ENCODE peak calls at places on chromosomes 13 and 19, in six cellular contexts. A, E, J, T, D and U are unnamed samples. For H3K4me1, the result is how much of the 10 kb centered on the place peaks cover.

GRCh38 chr13:99434258-99434788 is 66.9 kb upstream of the TM9SF2 start:
- DNase-seq in A (peak), E (no peak), J (no peak), T (peak), D (peak), U (no peak)

GRCh38 chr19:42683917-42684513 is 56.3 kb downstream of the PSG3 start:
- DNase-seq in A (no peak), E (peak), J (no peak), T (peak), D (no peak), U (no peak)

GRCh38 chr19:2235396-2236284 is 489 bp downstream of the PLEKHJ1 start:
- DNase-seq in A (no peak), E (peak), J (peak), T (peak), D (peak), U (peak)

GRCh38 chr13:76043882-76044281 is 407.8 kb downstream of the LMO7 start:
- DNase-seq in A (no peak), E (no peak), J (no peak), T (no peak), D (no peak), U (no peak)

GRCh38 chr13:86862137-86862536 is 809.0 kb upstream of the SLITRK5 start:
- DNase-seq in A (no peak), E (no peak), J (no peak), T (no peak), D (no peak), U (no peak)

GRCh38 chr19:6011794-6012193 is 33.9 kb upstream of the RANBP3 start:
- DNase-seq in A (no peak), E (no peak), J (no peak), T (no peak), D (no peak), U (no peak)

GRCh38 chr13:35354882-35355281 is 121.6 kb downstream of the MAB21L1 start:
- DNase-seq in A (no peak), E (no peak), J (no peak), T (no peak), D (no peak), U (no peak)

GRCh38 chr13:91359071-91359470 is 11.6 kb downstream of the MIR17HG start:
- DNase-seq in A (no peak), E (no peak), J (no peak), T (no peak), D (no peak), U (no peak)

GRCh38 chr13:33110713-33111413 is 94.6 kb downstream of the KL start:
- DNase-seq in A (no peak), E (no peak), J (no peak), T (peak), D (no peak), U (peak)

GRCh38 chr13:95298971-95299627 is 2.2 kb downstream of the ABCC4 start:
- DNase-seq in A (no peak), E (no peak), J (no peak), T (no peak), D (no peak), U (no peak)

GRCh38 chr19:801861-802496 is 4.7 kb downstream of the PTBP1 start:
- DNase-seq in A (no peak), E (no peak), J (no peak), T (peak), D (peak), U (no peak)

GRCh38 chr13:105665284-105665683 is 870.2 kb downstream of the EFNB2 start:
- DNase-seq in A (no peak), E (no peak), J (no peak), T (no peak), D (no peak), U (no peak)

GRCh38 chr19:36008336-36008978 is at the start of gene SYNE4:
- DNase-seq in A (no peak), E (no peak), J (peak), T (no peak), D (peak), U (peak)

GRCh38 chr19:9801976-9802375 is 16.9 kb downstream of the FBXL12 start:
- DNase-seq in A (no peak), E (peak), J (no peak), T (no peak), D (no peak), U (no peak)

GRCh38 chr19:7638802-7639465 is 2.0 kb downstream of the STXBP2 start:
- DNase-seq in A (no peak), E (no peak), J (no peak), T (no peak), D (no peak), U (no peak)

GRCh38 chr13:113091891-113092775 is 13.5 kb upstream of the F7 start:
- DNase-seq in A (no peak), E (no peak), J (no peak), T (no peak), D (no peak), U (no peak)

DNA sequence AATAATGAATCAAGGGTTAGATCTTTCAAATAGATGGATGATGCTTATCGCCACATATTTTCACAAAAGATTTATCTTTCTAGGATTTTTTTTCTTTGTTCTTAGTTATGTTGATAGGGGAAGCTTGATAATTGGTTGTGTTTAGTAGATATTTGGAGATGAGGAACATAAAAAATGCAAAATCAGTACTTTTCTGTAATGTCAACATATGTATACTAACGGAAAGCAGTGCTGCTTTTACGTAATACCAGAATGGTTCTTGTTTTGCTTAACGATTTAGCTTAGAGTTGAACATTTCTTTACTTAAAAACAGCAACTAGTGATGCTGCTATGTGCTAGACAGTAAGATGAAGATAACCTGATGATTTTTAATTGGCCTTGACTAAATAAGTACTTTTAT is 3.0 kb downstream of the ZMYM2 start:
- DNase-seq in A (no peak), E (no peak), J (no peak), T (no peak), D (no peak), U (no peak)
- H3K4me1 ChIP-seq in A (under half), E (under half), J (half or more), T (under half), D (under half), U (under half)

GRCh38 chr19:13960863-13961784 is 8.8 kb downstream of the DCAF15 start:
- DNase-seq in A (no peak), E (peak), J (no peak), T (no peak), D (no peak), U (no peak)

GRCh38 chr19:13959141-13959961 is 7.0 kb downstream of the DCAF15 start:
- DNase-seq in A (no peak), E (no peak), J (no peak), T (no peak), D (no peak), U (no peak)

GRCh38 chr19:13958043-13958442 is 5.7 kb downstream of the DCAF15 start:
- DNase-seq in A (no peak), E (no peak), J (no peak), T (no peak), D (no peak), U (no peak)

GRCh38 chr19:13961826-13962737 is 9.8 kb downstream of the DCAF15 start:
- DNase-seq in A (no peak), E (peak), J (no peak), T (no peak), D (no peak), U (no peak)

GRCh38 chr19:13959962-13960862 is 7.9 kb downstream of the DCAF15 start:
- DNase-seq in A (peak), E (peak), J (no peak), T (no peak), D (no peak), U (no peak)
- TF ChIP-seq CTCF in A (peak), E (peak), J (peak), T (peak), D (peak), U (no peak)

DNA sequence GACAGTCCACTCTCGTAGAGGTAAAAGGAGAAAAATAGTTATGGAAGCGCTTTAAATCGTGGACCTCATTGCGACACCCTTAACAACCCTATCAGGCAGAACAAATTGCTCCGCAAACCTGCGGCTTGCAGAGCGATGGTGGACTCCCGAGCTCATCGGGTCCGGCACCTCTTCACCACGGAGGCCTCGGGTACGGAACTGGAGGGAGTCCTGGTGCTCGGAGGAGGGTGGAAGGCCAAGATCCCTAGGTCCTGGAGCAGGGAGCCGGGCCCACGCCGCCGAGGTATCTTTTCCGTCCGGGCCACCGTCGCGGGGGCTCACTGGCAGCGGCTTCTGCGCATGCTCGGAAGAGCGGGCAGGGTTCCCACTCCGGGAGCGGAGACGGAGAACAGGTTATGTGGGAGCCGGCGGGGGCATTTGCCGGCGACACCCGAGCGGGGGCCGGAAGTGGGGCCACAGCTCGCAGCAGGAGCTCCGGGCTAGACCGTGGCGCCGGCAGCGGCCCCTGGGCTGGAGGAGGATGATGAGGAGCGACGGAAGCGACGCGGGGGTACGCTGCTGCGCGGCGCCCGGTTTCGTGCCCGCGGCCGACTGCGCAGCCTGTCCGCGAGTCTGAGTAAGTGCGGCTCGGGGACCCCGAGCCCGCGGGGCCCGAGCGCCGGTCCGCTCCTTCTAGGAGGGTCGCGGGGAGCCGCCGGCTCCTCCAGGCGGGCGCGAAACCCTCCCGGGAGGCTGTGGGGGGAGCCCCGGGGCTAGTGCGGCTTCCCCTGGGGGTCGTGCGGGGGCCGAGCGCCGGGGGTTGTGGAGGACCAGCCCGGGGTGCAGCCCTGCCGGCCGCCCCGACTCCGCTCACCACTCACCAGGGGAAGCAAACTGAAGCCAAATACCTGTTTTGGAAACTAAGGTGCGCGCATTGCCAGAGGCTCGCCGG is at the start of gene ABHD13:
- DNase-seq in A (peak), E (peak), J (peak), T (peak), D (peak), U (peak)
- H3K4me1 ChIP-seq in A (under half), E (under half), J (under half), T (under half), D (under half), U (under half)

GRCh38 chr19:12295191-12295590 is 508 bp upstream of the ZNF44 start:
- DNase-seq in A (no peak), E (no peak), J (no peak), T (no peak), D (no peak), U (no peak)

GRCh38 chr19:12293771-12294307 is 844 bp downstream of the ZNF44 start:
- DNase-seq in A (peak), E (peak), J (peak), T (peak), D (peak), U (peak)

GRCh38 chr19:12289790-12290065 is 5.0 kb downstream of the ZNF44 start:
- DNase-seq in A (peak), E (no peak), J (no peak), T (no peak), D (no peak), U (no peak)

GRCh38 chr19:12294308-12295158 is at the start of gene ZNF44:
- DNase-seq in A (peak), E (peak), J (peak), T (peak), D (peak), U (peak)
- TF ChIP-seq CTCF in A (no peak), E (no peak), J (no peak), T (no peak), D (no peak), U (no peak)

GRCh38 chr19:41355035-41355434 is 1.3 kb upstream of the TGFB1 start:
- DNase-seq in A (no peak), E (no peak), J (no peak), T (no peak), D (no peak), U (no peak)
- H3K4me1 ChIP-seq in A (half or more), E (under half), J (under half), T (under half), D (under half), U (under half)

GRCh38 chr19:51292971-51293370 is 18.5 kb upstream of the IGLON5 start:
- DNase-seq in A (no peak), E (no peak), J (no peak), T (no peak), D (no peak), U (no peak)
- TF ChIP-seq CTCF in A (no peak), E (no peak), J (no peak), T (no peak), D (no peak), U (no peak)